ENCODE peak calls at places on chromosomes 5 and 9, in nine cellular contexts. E is psoas muscle, G is esophagus muscularis mucosa, D is bronchial epithelial cell, P is choroid plexus epithelial cell, R is cardiac muscle cell, T is HCT116, C is retinal pigment epithelial cell, M is SK-N-SH. B is an unnamed sample.

GRCh38 chr5:151132959-151133358 is 24.6 kb downstream of the ANXA6 start:
- DNase-seq in R (no peak), G (no peak), T (no peak), M (no peak), C (no peak), D (no peak), P (no peak), E (no peak), B (no peak)

GRCh38 chr5:140563554-140563953 is 844 bp downstream of the APBB3 start:
- DNase-seq in C (no peak), M (peak), R (no peak), G (no peak), T (no peak), E (no peak), D (no peak), P (no peak), B (no peak)

GRCh38 chr5:164013077-164013670 is 507.8 kb downstream of the MAT2B start:
- DNase-seq in P (peak), T (peak), M (peak), G (no peak), R (peak), D (peak), E (no peak), C (peak), B (peak)

GRCh38 chr9:106583751-106584150 is 279.2 kb upstream of the ZNF462 start:
- DNase-seq in P (no peak), G (no peak), C (no peak), R (no peak), M (no peak), D (peak), E (no peak), T (no peak), B (peak)

GRCh38 chr5:154285661-154286408 is 95.3 kb downstream of the GALNT10 start:
- DNase-seq in T (no peak), E (no peak), D (peak), R (peak), C (no peak), M (no peak), P (peak), G (peak), B (no peak)

GRCh38 chr5:132473608-132474007 is 17.0 kb downstream of the IRF1 start:
- DNase-seq in D (no peak), P (no peak), E (no peak), M (no peak), T (no peak), C (no peak), G (no peak), R (no peak), B (no peak)

GRCh38 chr5:115100556-115100955 is 69.2 kb downstream of the TRIM36 start:
- DNase-seq in R (no peak), D (peak), P (peak), C (no peak), E (no peak), G (no peak), M (no peak), T (no peak), B (no peak)

GRCh38 chr5:138573949-138574670 is 1.1 kb downstream of the HSPA9 start:
- DNase-seq in R (no peak), G (no peak), M (no peak), C (no peak), T (no peak), E (no peak), P (peak), D (peak), B (no peak)

GRCh38 chr5:33281507-33281906 is 159.3 kb upstream of the TARS1 start:
- DNase-seq in E (no peak), D (no peak), M (no peak), G (no peak), R (no peak), C (no peak), T (no peak), P (peak), B (no peak)

GRCh38 chr9:10396641-10397040 is 216.2 kb downstream of the PTPRD start:
- DNase-seq in C (no peak), G (no peak), R (no peak), D (no peak), E (no peak), M (no peak), P (no peak), T (no peak), B (no peak)

GRCh38 chr5:50967388-50968039 is 301.1 kb downstream of the PARP8 start:
- DNase-seq in M (peak), P (no peak), R (no peak), C (no peak), T (no peak), G (no peak), D (no peak), E (no peak), B (no peak)

GRCh38 chr9:130539473-130540223 is 39.7 kb upstream of the FUBP3 start:
- DNase-seq in D (peak), R (peak), G (no peak), P (peak), E (no peak), C (peak), M (no peak), T (peak), B (no peak)

GRCh38 chr5:133290669-133291235 is 238.9 kb downstream of the HSPA4 start:
- DNase-seq in D (no peak), R (no peak), P (no peak), M (no peak), T (no peak), E (no peak), C (no peak), G (no peak), B (no peak)

GRCh38 chr9:2859776-2860379 is 16.0 kb upstream of the PUM3 start:
- DNase-seq in P (peak), C (no peak), M (peak), T (peak), E (peak), R (peak), G (peak), D (peak), B (peak)

DNA sequence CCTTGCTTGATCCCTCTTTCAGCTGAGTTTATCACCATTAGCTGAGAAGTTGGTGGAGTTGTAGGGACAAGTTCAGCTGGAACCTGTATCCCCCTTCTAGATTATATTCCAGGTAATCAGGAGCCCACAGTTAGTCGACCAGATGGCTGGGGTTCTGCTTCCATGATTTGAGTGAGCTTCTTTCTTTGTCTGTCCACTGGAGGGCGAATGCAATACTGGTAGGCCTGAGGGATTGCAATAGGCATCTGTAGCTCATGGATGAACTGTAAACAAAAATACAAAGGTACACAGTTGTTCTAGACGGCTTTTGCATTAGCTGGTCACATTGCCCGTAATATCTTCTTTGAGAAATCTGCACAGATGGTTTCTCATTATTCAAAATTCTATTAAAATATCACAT is 88.9 kb downstream of the PCSK5 start:
- DNase-seq in D (no peak), G (no peak), T (no peak), P (peak), M (no peak), E (no peak), R (peak), C (no peak), B (peak)
- TF ChIP-seq CTCF in D (peak), G (no peak), T (peak), P (peak), M (peak), E (no peak), R (peak), C (peak), B (peak)

GRCh38 chr5:173236531-173237501 is 1.8 kb upstream of the NKX2-5 start:
- DNase-seq in C (no peak), R (no peak), M (no peak), G (no peak), E (no peak), P (no peak), T (no peak), D (no peak), B (no peak)

GRCh38 chr5:173235499-173236394 is 741 bp upstream of the NKX2-5 start:
- DNase-seq in G (no peak), T (no peak), D (no peak), P (no peak), R (no peak), M (no peak), C (no peak), E (no peak), B (no peak)

GRCh38 chr5:173239233-173239593 is 4.2 kb upstream of the NKX2-5 start:
- DNase-seq in E (no peak), C (no peak), G (no peak), D (no peak), M (no peak), P (no peak), R (no peak), T (no peak), B (no peak)

GRCh38 chr5:173238312-173239232 is 3.6 kb upstream of the NKX2-5 start:
- DNase-seq in R (peak), T (no peak), C (no peak), G (no peak), D (no peak), E (no peak), M (peak), P (no peak), B (no peak)

GRCh38 chr5:173237821-173238220 is 2.8 kb upstream of the NKX2-5 start:
- DNase-seq in G (no peak), P (no peak), M (no peak), C (no peak), E (no peak), R (no peak), T (no peak), D (no peak), B (no peak)
- H3K4me3 ChIP-seq in G (no peak), P (no peak), M (no peak), C (no peak), E (peak), R (peak), T (no peak), D (no peak), B (no peak)

GRCh38 chr5:11903614-11904269 is 504 bp downstream of the CTNND2 start:
- DNase-seq in T (no peak), P (no peak), E (no peak), M (peak), D (no peak), R (peak), C (no peak), G (no peak), B (no peak)
- TF ChIP-seq CTCF in T (no peak), P (no peak), E (no peak), M (no peak), D (no peak), R (no peak), C (peak), G (no peak), B (no peak)

DNA sequence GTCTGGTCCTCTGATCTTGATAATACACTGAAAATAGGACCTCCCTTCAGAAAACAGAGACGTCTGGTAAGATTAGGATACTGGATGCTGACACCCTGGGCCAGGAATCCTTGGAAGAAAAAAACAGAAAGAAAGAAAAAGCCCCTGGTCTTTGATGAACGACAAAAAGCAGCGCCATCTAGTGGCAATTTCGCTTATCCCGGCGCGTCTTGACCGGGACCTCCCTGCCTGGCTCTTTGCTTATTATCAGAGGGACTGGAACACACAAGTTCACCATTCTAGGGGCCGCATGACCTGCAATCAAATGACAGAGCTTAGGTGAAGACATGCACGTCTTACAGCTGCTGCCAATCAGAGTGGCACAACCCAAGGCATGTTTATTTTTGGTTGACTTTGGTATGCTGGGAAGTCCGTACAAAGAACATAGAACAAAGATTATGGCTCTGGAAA is 114.9 kb upstream of the NFIB start:
- DNase-seq in M (peak), E (peak), T (peak), C (no peak), R (peak), D (peak), G (no peak), P (peak), B (peak)
- H3K4me3 ChIP-seq in M (no peak), E (no peak), T (no peak), C (no peak), R (no peak), D (no peak), G (no peak), P (no peak), B (no peak)

DNA sequence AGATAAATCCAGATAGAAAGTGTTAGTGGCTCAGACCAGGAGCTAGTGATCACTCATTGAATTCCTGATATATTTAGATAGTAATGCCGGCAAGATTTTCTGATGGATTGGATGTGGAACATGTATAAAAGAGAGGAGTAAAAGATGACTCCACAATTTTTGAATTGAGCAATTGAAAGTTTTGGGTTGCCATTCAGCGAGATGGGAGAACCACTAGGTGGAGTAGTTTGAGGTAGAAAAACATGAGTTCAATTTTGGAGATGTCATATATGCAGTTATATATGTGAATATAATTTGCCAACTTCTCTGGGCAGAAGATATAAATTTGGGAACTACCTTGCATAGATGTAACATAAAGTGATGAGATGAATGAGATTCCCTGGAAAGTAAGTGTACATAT is 502.5 kb upstream of the SEMA6A start:
- DNase-seq in D (peak), T (peak), M (no peak), C (no peak), E (no peak), R (peak), G (no peak), P (peak), B (no peak)
- TF ChIP-seq CTCF in D (peak), T (peak), M (peak), C (peak), E (peak), R (peak), G (peak), P (peak), B (no peak)

GRCh38 chr9:133702798-133703570 is 35.2 kb downstream of the SARDH start:
- DNase-seq in T (no peak), R (no peak), C (no peak), M (no peak), P (no peak), G (no peak), E (peak), D (no peak), B (no peak)

GRCh38 chr9:133703571-133704399 is 34.4 kb downstream of the SARDH start:
- DNase-seq in G (no peak), E (peak), R (no peak), C (no peak), T (no peak), P (no peak), M (peak), D (no peak), B (no peak)

GRCh38 chr9:133700861-133701320 is 37.3 kb downstream of the SARDH start:
- DNase-seq in T (no peak), M (no peak), G (no peak), C (no peak), P (peak), R (peak), E (no peak), D (no peak), B (no peak)

GRCh38 chr9:133701321-133701980 is 36.7 kb downstream of the SARDH start:
- DNase-seq in M (no peak), D (no peak), C (no peak), T (no peak), P (no peak), R (no peak), E (peak), G (no peak), B (no peak)

DNA sequence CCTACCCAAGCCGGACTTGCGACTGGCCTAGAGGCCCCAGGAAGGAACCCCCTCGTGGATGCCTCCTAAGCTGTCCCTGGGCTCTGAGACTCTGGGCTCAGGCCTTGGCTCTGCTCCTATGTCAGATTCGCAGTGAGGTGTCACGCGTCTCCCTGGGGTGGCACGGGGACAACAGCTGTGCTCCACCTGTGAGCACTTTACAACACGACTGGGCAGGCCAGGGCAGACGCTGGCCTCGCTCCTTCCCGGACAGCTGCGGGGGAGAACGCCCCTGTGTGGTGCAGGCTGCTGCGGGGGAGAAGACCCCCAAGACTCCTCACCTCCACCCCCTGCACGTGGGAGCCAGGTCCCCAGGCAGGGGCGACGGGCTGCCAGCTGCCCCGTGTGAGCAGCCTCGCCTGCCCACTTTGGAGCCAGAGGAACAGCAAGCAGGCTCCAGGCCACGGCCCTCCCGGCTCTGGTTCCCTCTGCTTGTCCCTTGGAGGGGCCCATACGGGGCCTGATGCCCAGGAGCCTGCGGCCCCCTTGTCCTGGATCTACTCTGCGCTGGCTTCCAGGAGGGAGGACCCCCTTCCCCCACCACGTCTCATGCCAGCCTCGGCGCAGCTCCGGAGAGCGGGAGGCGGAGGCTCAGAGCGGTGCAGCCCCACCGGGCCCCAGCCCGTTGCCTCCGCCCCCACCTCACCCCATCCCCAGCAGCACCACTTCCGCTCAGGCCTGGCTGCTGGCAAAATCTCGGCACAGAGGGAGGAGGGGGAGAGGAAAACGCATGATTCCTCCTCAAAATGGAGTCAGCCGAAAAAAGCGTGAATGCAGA is 36.0 kb downstream of the SARDH start:
- DNase-seq in P (peak), E (peak), T (no peak), M (no peak), G (no peak), D (no peak), C (no peak), R (peak), B (no peak)
- H3K4me3 ChIP-seq in P (peak), E (no peak), T (no peak), M (no peak), G (peak), D (no peak), C (peak), R (no peak), B (no peak)

GRCh38 chr9:114033397-114034103 is 44.5 kb downstream of the AMBP start:
- DNase-seq in R (peak), E (peak), T (no peak), M (peak), C (no peak), G (peak), D (no peak), P (peak), B (no peak)
- TF ChIP-seq CTCF in R (peak), E (peak), T (peak), M (peak), C (peak), G (peak), D (peak), P (peak), B (peak)

DNA sequence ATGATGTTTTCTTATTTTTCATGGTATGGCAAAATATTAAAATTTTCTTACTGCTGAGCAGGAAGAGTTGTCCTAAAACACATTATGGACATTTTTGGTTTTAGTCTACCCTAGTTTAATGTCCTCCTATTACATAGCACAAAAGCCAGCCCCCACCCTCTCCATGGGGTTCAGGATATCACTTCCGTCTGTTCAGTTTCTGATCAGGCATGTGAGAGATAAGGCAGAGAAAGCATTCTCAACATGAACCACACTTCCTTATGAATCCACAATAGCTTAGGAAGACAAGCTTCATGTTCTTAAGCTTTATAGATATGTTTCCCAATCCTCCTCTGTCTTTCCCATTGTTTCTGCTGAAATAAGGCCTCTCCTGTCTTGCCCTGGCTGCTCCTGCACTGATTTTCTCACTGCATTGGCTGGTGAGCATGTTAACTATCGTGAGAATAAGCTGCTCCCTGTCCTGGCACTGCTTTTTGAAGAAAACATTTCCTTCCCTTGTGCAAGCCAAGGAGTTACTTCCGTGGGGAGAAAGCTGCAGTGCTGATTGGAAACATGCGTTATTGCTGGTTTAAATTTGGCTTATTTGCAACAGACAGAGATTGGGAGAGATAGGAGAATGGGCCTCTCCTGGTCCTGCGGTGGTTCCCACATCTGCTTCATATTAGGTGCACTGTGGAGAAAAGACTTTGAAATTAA is 260.3 kb upstream of the RPS23 start:
- DNase-seq in M (peak), G (no peak), E (no peak), C (no peak), R (peak), D (no peak), P (peak), T (no peak), B (peak)
- H3K4me3 ChIP-seq in M (no peak), G (no peak), E (no peak), C (no peak), R (no peak), D (no peak), P (no peak), T (no peak), B (no peak)

DNA sequence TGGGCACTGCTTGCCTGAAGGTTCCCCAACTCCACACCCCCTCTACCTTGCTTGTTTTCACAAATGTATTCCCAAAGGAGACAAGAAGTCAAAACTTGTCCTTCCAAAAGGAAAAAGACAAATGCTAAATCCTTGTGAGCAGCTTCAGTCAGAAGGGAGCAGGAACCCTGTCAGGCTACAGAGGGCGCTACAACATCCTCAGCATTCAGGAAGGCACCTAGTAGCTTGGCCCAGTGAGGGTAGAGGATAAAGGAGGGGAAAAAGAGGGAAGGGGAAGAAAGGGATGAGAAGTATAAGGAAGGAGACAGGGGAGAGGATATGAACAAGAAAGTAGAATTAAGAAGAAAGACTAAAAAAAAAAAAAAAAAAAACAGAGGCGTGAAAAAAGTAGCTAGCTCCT is 97.5 kb downstream of the MLLT3 start:
- DNase-seq in G (no peak), T (peak), P (peak), C (no peak), M (no peak), D (peak), R (no peak), E (no peak), B (no peak)
- TF ChIP-seq CTCF in G (peak), T (peak), P (peak), C (peak), M (peak), D (peak), R (peak), E (no peak), B (peak)

GRCh38 chr5:173923236-173924104 is 35.3 kb downstream of the CPEB4 start:
- DNase-seq in D (no peak), M (no peak), R (peak), G (no peak), P (peak), T (no peak), E (no peak), C (peak), B (no peak)
- H3K4me3 ChIP-seq in D (no peak), M (no peak), R (peak), G (no peak), P (no peak), T (no peak), E (peak), C (no peak), B (no peak)

B was measured in HFF-Myc.